ENCODE peak calls at places on chromosomes 3 and 15, in five cellular contexts. One of them, this sample, is unnamed. For H3K4me1, the result is how much of the 10 kb centered on the place peaks cover.

GRCh38 chr15:98324341-98324970 is 323.9 kb upstream of the IGF1R start:
- DNase-seq in psoas muscle: no peak
- DNase-seq in GM23338: no peak
- DNase-seq in mammary epithelial cell: peak
- DNase-seq in suprapubic skin: no peak
- DNase-seq in this sample: no peak

GRCh38 chr3:31124368-31124767 is 229.9 kb upstream of the GADL1 start:
- DNase-seq in psoas muscle: no peak
- DNase-seq in GM23338: no peak
- DNase-seq in mammary epithelial cell: no peak
- DNase-seq in suprapubic skin: no peak
- DNase-seq in this sample: no peak

GRCh38 chr3:11604139-11604895 is 39.4 kb downstream of the VGLL4 start:
- DNase-seq in psoas muscle: peak
- DNase-seq in GM23338: no peak
- DNase-seq in mammary epithelial cell: no peak
- DNase-seq in suprapubic skin: no peak
- DNase-seq in this sample: no peak

GRCh38 chr15:40038267-40038653 is 721 bp downstream of the SRP14 start:
- DNase-seq in psoas muscle: no peak
- DNase-seq in GM23338: peak
- DNase-seq in mammary epithelial cell: peak
- DNase-seq in suprapubic skin: no peak
- DNase-seq in this sample: no peak

GRCh38 chr3:124885466-124886167 is 1.5 kb downstream of the ITGB5 start:
- DNase-seq in psoas muscle: no peak
- DNase-seq in GM23338: peak
- DNase-seq in mammary epithelial cell: peak
- DNase-seq in suprapubic skin: no peak
- DNase-seq in this sample: no peak

GRCh38 chr3:114709102-114709501 is 415.3 kb downstream of the TIGIT start:
- DNase-seq in psoas muscle: no peak
- DNase-seq in GM23338: no peak
- DNase-seq in mammary epithelial cell: peak
- DNase-seq in suprapubic skin: no peak
- DNase-seq in this sample: no peak

GRCh38 chr15:96345560-96346389 is 15.3 kb downstream of the NR2F2 start:
- DNase-seq in psoas muscle: peak
- DNase-seq in GM23338: peak
- DNase-seq in mammary epithelial cell: no peak
- DNase-seq in suprapubic skin: peak
- DNase-seq in this sample: peak

GRCh38 chr15:69018951-69019350 is 4.5 kb downstream of the NOX5 start:
- DNase-seq in psoas muscle: no peak
- DNase-seq in GM23338: no peak
- DNase-seq in mammary epithelial cell: no peak
- DNase-seq in suprapubic skin: no peak
- DNase-seq in this sample: no peak

GRCh38 chr3:18386274-18386673 is 38.9 kb downstream of the SATB1 start:
- DNase-seq in psoas muscle: no peak
- DNase-seq in GM23338: no peak
- DNase-seq in mammary epithelial cell: no peak
- DNase-seq in suprapubic skin: no peak
- DNase-seq in this sample: no peak

GRCh38 chr3:118267588-118267987 is 767.1 kb downstream of the IGSF11 start:
- DNase-seq in psoas muscle: no peak
- DNase-seq in GM23338: no peak
- DNase-seq in mammary epithelial cell: peak
- DNase-seq in suprapubic skin: no peak
- DNase-seq in this sample: no peak

GRCh38 chr15:76996526-76997401 is 1.8 kb downstream of the PSTPIP1 start:
- DNase-seq in psoas muscle: no peak
- DNase-seq in GM23338: no peak
- DNase-seq in mammary epithelial cell: no peak
- DNase-seq in suprapubic skin: no peak
- DNase-seq in this sample: no peak

GRCh38 chr3:124768812-124769211 is 38.6 kb downstream of the UMPS start:
- DNase-seq in psoas muscle: peak
- DNase-seq in GM23338: peak
- DNase-seq in mammary epithelial cell: peak
- DNase-seq in suprapubic skin: no peak
- DNase-seq in this sample: no peak

GRCh38 chr3:30805695-30806094 is 88.8 kb downstream of the GADL1 start:
- DNase-seq in psoas muscle: no peak
- DNase-seq in GM23338: no peak
- DNase-seq in mammary epithelial cell: no peak
- DNase-seq in suprapubic skin: no peak
- DNase-seq in this sample: no peak

GRCh38 chr3:185420762-185421161 is 57.8 kb downstream of the MAP3K13 start:
- DNase-seq in psoas muscle: no peak
- DNase-seq in GM23338: no peak
- DNase-seq in mammary epithelial cell: peak
- DNase-seq in suprapubic skin: no peak
- DNase-seq in this sample: no peak

GRCh38 chr3:66371432-66371831 is 129.4 kb downstream of the LRIG1 start:
- DNase-seq in psoas muscle: no peak
- DNase-seq in GM23338: no peak
- DNase-seq in mammary epithelial cell: no peak
- DNase-seq in suprapubic skin: no peak
- DNase-seq in this sample: no peak

GRCh38 chr3:137259089-137259488 is 301.3 kb downstream of the IL20RB start:
- DNase-seq in psoas muscle: no peak
- DNase-seq in GM23338: no peak
- DNase-seq in mammary epithelial cell: no peak
- DNase-seq in suprapubic skin: no peak
- DNase-seq in this sample: no peak

GRCh38 chr3:169607909-169608308 is 55.6 kb downstream of the MECOM start:
- DNase-seq in psoas muscle: no peak
- DNase-seq in GM23338: no peak
- DNase-seq in mammary epithelial cell: no peak
- DNase-seq in suprapubic skin: no peak
- DNase-seq in this sample: no peak

GRCh38 chr3:149145926-149146325 is 16.5 kb downstream of the HPS3 start:
- DNase-seq in psoas muscle: no peak
- DNase-seq in GM23338: no peak
- DNase-seq in mammary epithelial cell: no peak
- DNase-seq in suprapubic skin: no peak
- DNase-seq in this sample: no peak

GRCh38 chr3:100615684-100616083 is 6.3 kb downstream of the ADGRG7 start:
- DNase-seq in psoas muscle: no peak
- DNase-seq in GM23338: no peak
- DNase-seq in mammary epithelial cell: no peak
- DNase-seq in suprapubic skin: no peak
- DNase-seq in this sample: no peak

GRCh38 chr15:93060336-93061248 is 28.4 kb downstream of the RGMA start:
- DNase-seq in psoas muscle: peak
- DNase-seq in GM23338: no peak
- DNase-seq in mammary epithelial cell: no peak
- DNase-seq in suprapubic skin: no peak
- DNase-seq in this sample: no peak
- H3K4me3 ChIP-seq in psoas muscle: no peak
- H3K4me3 ChIP-seq in GM23338: peak
- H3K4me3 ChIP-seq in mammary epithelial cell: no peak
- H3K4me3 ChIP-seq in suprapubic skin: no peak
- H3K4me3 ChIP-seq in this sample: no peak

GRCh38 chr3:14275962-14276909 is 97.6 kb downstream of the LSM3 start:
- DNase-seq in psoas muscle: no peak
- DNase-seq in GM23338: no peak
- DNase-seq in mammary epithelial cell: no peak
- DNase-seq in suprapubic skin: no peak
- DNase-seq in this sample: no peak
- H3K4me1 ChIP-seq in psoas muscle: under half
- H3K4me1 ChIP-seq in GM23338: under half
- H3K4me1 ChIP-seq in mammary epithelial cell: under half
- H3K4me1 ChIP-seq in suprapubic skin: under half
- H3K4me1 ChIP-seq in this sample: under half

GRCh38 chr15:75043509-75044257 is 20.3 kb downstream of the PPCDC start:
- DNase-seq in psoas muscle: peak
- DNase-seq in GM23338: no peak
- DNase-seq in mammary epithelial cell: peak
- DNase-seq in suprapubic skin: peak
- DNase-seq in this sample: peak
- H3K4me3 ChIP-seq in psoas muscle: peak
- H3K4me3 ChIP-seq in GM23338: no peak
- H3K4me3 ChIP-seq in mammary epithelial cell: no peak
- H3K4me3 ChIP-seq in suprapubic skin: peak
- H3K4me3 ChIP-seq in this sample: no peak

GRCh38 chr15:101201411-101202174 is 50.3 kb downstream of the CHSY1 start:
- DNase-seq in psoas muscle: peak
- DNase-seq in GM23338: peak
- DNase-seq in mammary epithelial cell: peak
- DNase-seq in suprapubic skin: peak
- DNase-seq in this sample: no peak
- H3K4me1 ChIP-seq in psoas muscle: under half
- H3K4me1 ChIP-seq in GM23338: under half
- H3K4me1 ChIP-seq in mammary epithelial cell: under half
- H3K4me1 ChIP-seq in suprapubic skin: half or more
- H3K4me1 ChIP-seq in this sample: under half